ENCODE peak calls at places on chromosomes 12 and 14, in nine cellular contexts. Q is upper lobe of left lung, A is fibroblast of lung, E is psoas muscle, M is H1, X is PC-3, P is HCT116, S is K562, O is cardiac muscle cell. Y is an unnamed sample. For H3K36me3, the result is how much of the 10 kb centered on the place peaks cover.

GRCh38 chr12:50515587-50515986 is 10.8 kb downstream of the DIP2B start:
- DNase-seq in Q (peak), A (no peak), E (no peak), M (no peak), X (no peak), P (no peak), S (no peak), O (no peak), Y (no peak)

GRCh38 chr14:65150891-65151290 is 48.6 kb upstream of the MAX start:
- DNase-seq in Q (no peak), A (no peak), E (no peak), M (no peak), X (no peak), P (no peak), S (no peak), O (peak), Y (no peak)

GRCh38 chr12:11863988-11864387 is 206.8 kb upstream of the BCL2L14 start:
- DNase-seq in Q (no peak), A (no peak), E (no peak), M (no peak), X (no peak), P (no peak), S (no peak), O (peak), Y (no peak)

GRCh38 chr14:69101331-69101826 is 51.5 kb downstream of the DCAF5 start:
- DNase-seq in Q (no peak), A (peak), E (no peak), M (no peak), X (peak), P (peak), S (peak), O (peak), Y (peak)

GRCh38 chr14:26849514-26849913 is 251.7 kb upstream of the NOVA1 start:
- DNase-seq in Q (no peak), A (no peak), E (no peak), M (no peak), X (no peak), P (no peak), S (no peak), O (no peak), Y (peak)

GRCh38 chr12:1373887-1374286 is 220.5 kb downstream of the FBXL14 start:
- DNase-seq in Q (no peak), A (peak), E (no peak), M (no peak), X (no peak), P (no peak), S (no peak), O (peak), Y (no peak)

GRCh38 chr12:132353811-132354210 is 24.4 kb upstream of the GALNT9 start:
- DNase-seq in Q (no peak), A (no peak), E (peak), M (no peak), X (no peak), P (no peak), S (no peak), O (no peak), Y (no peak)

GRCh38 chr12:95318071-95318545 is 100.5 kb downstream of the VEZT start:
- DNase-seq in Q (no peak), A (peak), E (no peak), M (no peak), X (peak), P (no peak), S (no peak), O (peak), Y (peak)

GRCh38 chr12:120928864-120929652 is 24.9 kb upstream of the SPPL3 start:
- DNase-seq in Q (peak), A (no peak), E (peak), M (peak), X (peak), P (peak), S (no peak), O (no peak), Y (peak)

GRCh38 chr14:68789798-68790655 is 2.8 kb downstream of the ZFP36L1 start:
- DNase-seq in Q (no peak), A (peak), E (peak), M (peak), X (no peak), P (no peak), S (no peak), O (peak), Y (no peak)

GRCh38 chr12:78483767-78484315 is 380.7 kb upstream of the SYT1 start:
- DNase-seq in Q (no peak), A (no peak), E (no peak), M (no peak), X (no peak), P (no peak), S (no peak), O (no peak), Y (no peak)

GRCh38 chr14:78157855-78158436 is 12.2 kb upstream of the NRXN3 start:
- DNase-seq in Q (no peak), A (no peak), E (no peak), M (peak), X (peak), P (no peak), S (peak), O (peak), Y (peak)

DNA sequence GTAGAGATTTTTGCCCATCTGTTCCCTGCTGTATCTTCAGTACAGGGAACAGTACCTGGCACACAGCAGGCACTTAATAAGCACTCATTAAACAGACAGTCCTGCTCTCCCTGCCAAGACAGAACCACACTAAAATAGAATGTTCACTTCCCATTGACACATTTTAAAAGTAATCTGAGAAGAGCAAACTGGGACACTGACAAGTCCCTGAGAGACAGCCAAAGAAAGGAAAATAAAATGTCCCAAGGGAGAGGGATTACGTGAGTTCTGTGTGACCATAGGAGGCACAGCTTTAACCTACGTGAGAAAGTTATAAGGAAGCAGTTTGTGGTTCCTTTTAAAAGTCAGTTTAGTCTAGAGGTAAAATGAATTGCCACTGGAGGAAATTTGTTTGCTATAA is 43.9 kb upstream of the SYCP3 start:
- DNase-seq in Q (no peak), A (no peak), E (no peak), M (no peak), X (no peak), P (no peak), S (no peak), O (no peak), Y (no peak)
- H3K4me3 ChIP-seq in Q (no peak), A (no peak), E (no peak), M (no peak), X (no peak), P (no peak), S (no peak), O (no peak), Y (no peak)

DNA sequence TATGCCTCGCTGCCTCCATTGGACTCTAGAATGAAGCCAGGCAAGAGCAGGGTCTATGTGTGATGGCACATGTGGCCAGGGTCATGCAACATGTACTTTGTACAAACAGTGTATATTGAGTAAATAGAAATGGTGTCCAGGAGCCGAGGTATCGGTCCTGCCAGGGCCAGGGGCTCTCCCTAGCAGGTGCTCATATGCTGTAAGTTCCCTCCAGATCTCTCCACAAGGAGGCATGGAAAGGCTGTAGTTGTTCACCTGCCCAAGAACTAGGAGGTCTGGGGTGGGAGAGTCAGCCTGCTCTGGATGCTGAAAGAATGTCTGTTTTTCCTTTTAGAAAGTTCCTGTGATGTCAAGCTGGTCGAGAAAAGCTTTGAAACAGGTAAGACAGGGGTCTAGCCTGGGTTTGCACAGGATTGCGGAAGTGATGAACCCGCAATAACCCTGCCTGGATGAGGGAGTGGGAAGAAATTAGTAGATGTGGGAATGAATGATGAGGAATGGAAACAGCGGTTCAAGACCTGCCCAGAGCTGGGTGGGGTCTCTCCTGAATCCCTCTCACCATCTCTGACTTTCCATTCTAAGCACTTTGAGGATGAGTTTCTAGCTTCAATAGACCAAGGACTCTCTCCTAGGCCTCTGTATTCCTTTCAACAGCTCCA is 39.6 kb downstream of the DAD1 start:
- DNase-seq in Q (no peak), A (no peak), E (no peak), M (no peak), X (no peak), P (no peak), S (no peak), O (no peak), Y (no peak)
- TF ChIP-seq CTCF in Q (no peak), A (no peak), E (no peak), M (no peak), X (no peak), P (no peak), S (no peak), O (no peak), Y (no peak)

GRCh38 chr12:124459852-124460645 is 107.4 kb downstream of the NCOR2 start:
- DNase-seq in Q (no peak), A (no peak), E (no peak), M (no peak), X (no peak), P (no peak), S (no peak), O (no peak), Y (no peak)
- H3K36me3 ChIP-seq in Q (under half), A (under half), E (under half), M (under half), X (under half), P (under half), S (under half), O (under half), Y (under half)

DNA sequence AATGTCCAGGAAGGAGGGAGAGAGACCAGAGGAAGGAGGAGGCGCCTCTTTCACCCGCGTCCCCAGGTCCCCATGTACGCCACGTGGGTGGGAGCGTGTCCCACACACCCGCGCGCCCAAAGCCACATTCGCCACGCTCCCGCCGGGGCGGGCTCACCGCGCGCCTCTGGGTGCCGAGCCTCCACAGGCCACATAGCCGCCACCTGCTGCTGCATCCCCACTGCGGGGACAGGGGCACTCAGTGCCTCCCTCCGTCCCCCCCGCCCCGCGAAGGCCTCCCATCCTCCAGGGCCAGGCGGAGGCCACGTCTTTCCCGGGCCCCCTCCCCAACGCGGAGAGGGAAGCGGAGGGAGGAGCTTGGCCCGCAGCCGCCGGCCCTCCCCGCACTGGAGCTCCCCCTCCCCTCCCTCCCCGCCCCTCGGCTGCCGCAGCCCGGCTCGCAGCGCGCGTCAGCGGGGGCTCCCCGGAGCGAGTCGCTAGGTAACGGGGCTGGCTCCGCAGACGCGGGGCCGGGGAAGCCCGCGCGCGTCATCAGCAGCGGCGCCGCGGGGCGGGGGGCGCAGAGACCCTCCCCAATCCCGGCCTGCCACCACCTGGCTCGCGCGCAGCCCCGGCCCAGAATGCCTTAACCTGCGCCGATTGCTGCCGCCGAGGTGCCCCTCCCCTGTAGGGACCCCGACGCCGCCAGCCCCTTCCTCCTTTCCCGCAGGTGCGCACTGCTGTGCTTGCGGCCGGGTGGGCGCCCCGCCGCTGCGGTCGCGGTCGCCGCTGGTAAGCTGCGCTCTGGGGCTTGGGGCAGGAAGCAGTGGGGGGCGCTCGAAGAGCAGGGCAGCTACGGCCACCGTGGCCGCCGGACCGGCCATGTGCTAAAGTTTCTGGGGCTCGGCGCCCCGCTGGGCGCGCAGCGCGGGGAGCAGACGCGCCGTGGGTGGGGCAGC is 532 bp upstream of the TUNAR start:
- DNase-seq in Q (no peak), A (no peak), E (no peak), M (peak), X (no peak), P (no peak), S (no peak), O (no peak), Y (no peak)
- H3K4me3 ChIP-seq in Q (no peak), A (no peak), E (peak), M (peak), X (no peak), P (no peak), S (no peak), O (peak), Y (no peak)

DNA sequence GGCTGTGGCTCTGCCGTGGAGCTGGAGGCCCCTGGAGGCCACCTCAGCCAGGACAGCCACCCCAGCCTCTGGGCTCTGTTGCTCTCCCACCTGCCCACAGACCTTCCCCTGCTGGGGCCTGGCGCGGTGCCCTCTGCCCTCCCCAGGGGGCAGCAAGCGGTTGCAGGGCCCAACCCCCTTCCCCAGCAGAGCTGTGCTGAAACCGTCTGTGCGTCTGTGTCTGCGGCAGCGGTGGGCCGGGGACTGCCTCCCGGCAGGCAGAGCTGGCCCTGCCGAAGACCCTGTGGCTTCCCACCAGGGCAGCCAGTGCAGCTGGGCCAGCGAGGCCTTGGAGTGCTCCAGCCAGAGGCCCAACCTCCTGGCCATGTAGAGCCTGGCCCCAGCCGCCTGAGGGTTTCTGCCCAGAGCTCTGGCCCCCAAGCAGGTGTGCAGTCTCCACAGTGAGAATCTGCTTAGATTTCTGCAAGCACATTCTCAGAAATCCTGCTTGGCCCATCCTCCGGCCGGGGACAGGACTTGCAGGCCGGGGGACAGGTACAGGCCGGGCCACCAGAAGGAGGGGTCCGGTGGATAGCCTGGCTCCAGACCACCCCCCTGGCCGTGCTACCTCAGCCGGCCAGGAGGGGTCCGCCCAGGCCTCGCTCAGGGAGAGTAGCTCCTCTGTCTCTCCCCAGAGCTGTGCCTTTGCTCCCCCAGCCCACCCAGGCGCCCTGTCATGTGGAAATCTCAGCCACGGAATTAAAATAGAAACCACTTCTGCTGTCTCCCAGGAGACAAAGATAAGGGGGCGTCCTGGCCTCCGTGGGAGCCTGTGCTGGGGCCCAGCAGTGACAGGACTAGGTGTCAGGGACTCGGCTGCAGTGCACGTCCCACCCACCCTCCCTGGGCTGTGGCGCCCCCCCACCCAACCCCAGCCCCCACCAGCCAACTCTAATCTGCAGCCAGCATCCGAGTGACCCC is 3.5 kb upstream of the CRIP2 start:
- DNase-seq in Q (no peak), A (no peak), E (no peak), M (peak), X (no peak), P (no peak), S (no peak), O (peak), Y (no peak)
- TF ChIP-seq CTCF in Q (no peak), A (peak), E (no peak), M (peak), X (no peak), P (peak), S (peak), O (no peak), Y (no peak)

DNA sequence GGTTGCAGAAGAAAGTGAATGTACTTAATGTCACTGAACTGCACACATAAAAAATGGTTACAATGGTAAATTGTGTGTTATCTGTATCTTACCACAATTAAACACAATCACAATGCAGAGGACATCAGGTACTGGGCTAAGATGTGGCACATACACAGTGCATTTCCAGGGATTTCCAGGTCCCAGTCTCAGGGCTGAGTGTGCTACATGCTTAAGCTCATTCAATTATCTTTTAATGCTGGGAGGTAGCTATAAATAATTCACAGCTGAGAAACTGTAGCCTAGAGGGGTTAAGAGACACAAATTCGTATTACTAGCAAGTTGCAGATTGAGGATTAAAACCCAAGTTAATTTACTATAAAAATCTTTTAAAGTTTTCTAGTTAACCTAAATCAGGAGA is 67.1 kb downstream of the CRACR2A start:
- DNase-seq in Q (no peak), A (no peak), E (no peak), M (no peak), X (no peak), P (no peak), S (no peak), O (no peak), Y (no peak)
- H3K36me3 ChIP-seq in Q (under half), A (under half), E (under half), M (under half), X (under half), P (under half), S (under half), O (under half), Y (under half)

DNA sequence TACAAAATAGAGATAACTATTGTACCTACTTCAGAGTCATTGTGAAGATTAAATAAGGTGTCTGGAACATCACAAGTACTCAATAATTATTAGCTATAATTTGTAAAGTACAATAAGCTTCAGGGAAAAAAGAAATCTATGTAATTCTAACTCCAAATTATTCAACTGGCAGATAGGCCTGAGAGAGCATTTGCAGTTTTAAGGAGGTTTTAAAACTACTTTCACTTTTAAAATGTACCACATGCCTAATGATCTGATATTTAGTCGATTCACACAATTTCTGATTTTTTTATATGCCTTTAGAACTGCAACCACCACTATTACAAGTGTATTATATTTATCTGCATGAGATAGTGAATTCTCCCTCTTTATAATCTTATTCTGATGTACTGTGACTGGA is 24.9 kb upstream of the FRMD6 start:
- DNase-seq in Q (no peak), A (no peak), E (no peak), M (no peak), X (no peak), P (no peak), S (no peak), O (no peak), Y (no peak)
- H3K4me3 ChIP-seq in Q (no peak), A (no peak), E (no peak), M (no peak), X (no peak), P (no peak), S (no peak), O (no peak), Y (no peak)

DNA sequence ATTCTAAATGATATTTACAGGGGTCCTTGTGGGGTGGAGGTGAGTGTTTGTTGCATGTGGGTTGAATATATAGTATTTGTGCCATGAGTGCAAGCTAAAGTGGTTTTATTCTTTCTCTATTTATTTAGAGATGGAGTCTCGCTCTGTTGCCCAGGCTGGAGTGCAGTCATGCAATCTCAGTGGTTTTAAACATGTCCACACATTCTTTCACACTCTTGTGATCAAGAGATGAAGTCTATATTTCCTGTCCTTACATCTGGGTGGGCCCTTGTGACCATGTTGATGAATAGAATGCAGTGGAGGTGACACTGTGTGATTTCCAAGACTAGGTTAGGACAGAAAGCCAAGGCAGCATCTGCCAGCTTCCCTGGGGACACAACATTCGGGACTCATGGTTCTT is 172.5 kb downstream of the SUDS3 start:
- DNase-seq in Q (no peak), A (no peak), E (no peak), M (no peak), X (no peak), P (no peak), S (no peak), O (no peak), Y (no peak)
- TF ChIP-seq CTCF in Q (no peak), A (no peak), E (no peak), M (no peak), X (no peak), P (no peak), S (no peak), O (no peak), Y (no peak)

Y was measured in bronchial epithelial cell.